ENCODE peak calls at places on chromosomes 12 and 14, in seven cellular contexts. I is MM.1S, P is A549, F is AG04450, C is PC-3, A is brain microvascular endothelial cell, Q is testis. S is an unnamed sample.

GRCh38 chr14:75022655-75023054 is 19.9 kb downstream of the EIF2B2 start:
- DNase-seq in I (no peak), P (peak), F (no peak), C (peak), A (no peak), Q (no peak), S (no peak)

GRCh38 chr14:60153996-60154395 is 11.2 kb downstream of the DHRS7 start:
- DNase-seq in I (no peak), P (no peak), F (no peak), C (no peak), A (no peak), Q (no peak), S (no peak)

GRCh38 chr12:83256581-83256980 is 569.9 kb downstream of the TMTC2 start:
- DNase-seq in I (no peak), P (no peak), F (no peak), C (no peak), A (no peak), Q (no peak), S (no peak)

GRCh38 chr12:96194901-96195844 is 998 bp downstream of the ELK3 start:
- DNase-seq in I (peak), P (peak), F (peak), C (peak), A (peak), Q (peak), S (peak)

GRCh38 chr14:22657861-22658260 is 13.7 kb upstream of the OR6J1 start:
- DNase-seq in I (peak), P (no peak), F (no peak), C (peak), A (peak), Q (no peak), S (peak)

GRCh38 chr12:90905691-90906370 is 49.1 kb downstream of the CCER1 start:
- DNase-seq in I (no peak), P (no peak), F (no peak), C (peak), A (no peak), Q (no peak), S (no peak)

GRCh38 chr12:123957191-123957590 is 15.4 kb downstream of the CCDC92 start:
- DNase-seq in I (no peak), P (no peak), F (no peak), C (no peak), A (no peak), Q (no peak), S (no peak)

GRCh38 chr14:55138091-55138490 is 9.0 kb downstream of the LGALS3 start:
- DNase-seq in I (no peak), P (no peak), F (no peak), C (peak), A (no peak), Q (no peak), S (no peak)

GRCh38 chr12:2751686-2752085 is 43.1 kb upstream of the FKBP4 start:
- DNase-seq in I (no peak), P (no peak), F (no peak), C (no peak), A (no peak), Q (no peak), S (no peak)

GRCh38 chr12:5466521-5466960 is 34.6 kb downstream of the NTF3 start:
- DNase-seq in I (no peak), P (no peak), F (no peak), C (no peak), A (no peak), Q (no peak), S (no peak)

GRCh38 chr14:54627718-54628345 is 60.9 kb downstream of the SAMD4A start:
- DNase-seq in I (peak), P (no peak), F (no peak), C (no peak), A (peak), Q (peak), S (peak)

GRCh38 chr12:27521066-27521465 is 2.9 kb upstream of the PPFIBP1 start:
- DNase-seq in I (no peak), P (no peak), F (no peak), C (no peak), A (no peak), Q (peak), S (no peak)

GRCh38 chr12:29547151-29547561 is 49.7 kb upstream of the OVCH1 start:
- DNase-seq in I (no peak), P (no peak), F (peak), C (peak), A (no peak), Q (no peak), S (no peak)

GRCh38 chr12:6638305-6638704 is 2.5 kb upstream of the LPAR5 start:
- DNase-seq in I (no peak), P (no peak), F (no peak), C (no peak), A (no peak), Q (no peak), S (no peak)

GRCh38 chr14:75279153-75279738 is 618 bp downstream of the FOS start:
- DNase-seq in I (no peak), P (no peak), F (no peak), C (no peak), A (peak), Q (peak), S (no peak)

GRCh38 chr14:91414475-91415342 is 2.9 kb downstream of the CCDC88C start:
- DNase-seq in I (no peak), P (no peak), F (no peak), C (no peak), A (no peak), Q (no peak), S (no peak)

GRCh38 chr14:90871605-90872233 is 55.5 kb upstream of the TTC7B start:
- DNase-seq in I (no peak), P (no peak), F (no peak), C (peak), A (no peak), Q (no peak), S (peak)

GRCh38 chr12:70383886-70384285 is 17.8 kb downstream of the KCNMB4 start:
- DNase-seq in I (no peak), P (no peak), F (no peak), C (no peak), A (no peak), Q (no peak), S (no peak)

GRCh38 chr12:56115329-56115728 is 1.1 kb upstream of the RPL41 start:
- DNase-seq in I (no peak), P (no peak), F (no peak), C (peak), A (peak), Q (no peak), S (no peak)

GRCh38 chr12:112023759-112024396 is 10.7 kb downstream of the ERP29 start:
- DNase-seq in I (no peak), P (no peak), F (no peak), C (no peak), A (no peak), Q (no peak), S (no peak)

GRCh38 chr14:102500190-102500661 is 9.3 kb downstream of the ANKRD9 start:
- DNase-seq in I (no peak), P (no peak), F (no peak), C (no peak), A (peak), Q (peak), S (peak)

GRCh38 chr12:47997321-47997720 is 7.0 kb downstream of the COL2A1 start:
- DNase-seq in I (no peak), P (no peak), F (no peak), C (peak), A (no peak), Q (no peak), S (no peak)

GRCh38 chr12:1171657-1172056 is 180.6 kb downstream of the ERC1 start:
- DNase-seq in I (no peak), P (no peak), F (no peak), C (no peak), A (no peak), Q (no peak), S (no peak)

GRCh38 chr14:23530360-23531055 is 21.1 kb downstream of the ZFHX2 start:
- DNase-seq in I (no peak), P (no peak), F (no peak), C (no peak), A (no peak), Q (no peak), S (no peak)

GRCh38 chr14:105480807-105481801 is 5.6 kb upstream of the CRIP1 start:
- DNase-seq in I (peak), P (peak), F (peak), C (peak), A (peak), Q (peak), S (peak)

GRCh38 chr14:105482486-105483110 is 4.1 kb upstream of the CRIP1 start:
- DNase-seq in I (no peak), P (no peak), F (no peak), C (no peak), A (no peak), Q (no peak), S (no peak)

GRCh38 chr14:105483300-105484068 is 3.2 kb upstream of the CRIP1 start:
- DNase-seq in I (no peak), P (no peak), F (no peak), C (peak), A (no peak), Q (no peak), S (no peak)

GRCh38 chr14:105480165-105480564 is 5.5 kb downstream of the CRIP2 start:
- DNase-seq in I (no peak), P (no peak), F (no peak), C (no peak), A (no peak), Q (no peak), S (no peak)

DNA sequence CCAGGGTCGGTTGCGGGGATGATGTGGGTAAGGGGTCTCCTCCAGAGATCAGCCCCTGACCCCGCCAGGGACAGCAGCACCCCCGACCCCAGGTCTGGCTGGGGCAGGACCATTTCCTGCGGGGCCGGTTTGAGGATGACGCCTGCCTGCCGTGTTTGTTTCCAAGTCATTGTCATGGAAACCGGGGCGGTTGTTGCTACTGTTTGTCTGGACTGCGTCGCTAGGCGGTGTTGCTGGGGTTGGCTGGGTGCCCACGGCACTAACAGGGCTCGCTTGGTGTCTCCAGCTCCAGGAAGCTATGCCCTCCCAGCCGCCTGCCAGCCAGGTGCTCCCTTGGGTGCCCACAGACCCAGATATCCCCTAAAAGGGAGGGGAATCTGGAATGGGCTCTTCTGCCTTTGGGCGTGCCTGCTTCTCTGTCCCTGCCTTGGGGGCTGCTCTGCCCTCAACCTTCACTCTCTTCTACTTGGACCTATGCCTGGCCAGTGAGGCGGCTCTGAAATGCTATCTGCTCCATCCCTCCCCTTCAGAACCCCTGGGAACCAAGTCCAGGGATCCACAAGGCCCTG is 4.7 kb upstream of the CRIP1 start:
- DNase-seq in I (peak), P (peak), F (peak), C (peak), A (peak), Q (peak), S (peak)
- H3K4me3 ChIP-seq in I (no peak), P (peak), F (peak), C (peak), A (peak), Q (peak), S (peak)

DNA sequence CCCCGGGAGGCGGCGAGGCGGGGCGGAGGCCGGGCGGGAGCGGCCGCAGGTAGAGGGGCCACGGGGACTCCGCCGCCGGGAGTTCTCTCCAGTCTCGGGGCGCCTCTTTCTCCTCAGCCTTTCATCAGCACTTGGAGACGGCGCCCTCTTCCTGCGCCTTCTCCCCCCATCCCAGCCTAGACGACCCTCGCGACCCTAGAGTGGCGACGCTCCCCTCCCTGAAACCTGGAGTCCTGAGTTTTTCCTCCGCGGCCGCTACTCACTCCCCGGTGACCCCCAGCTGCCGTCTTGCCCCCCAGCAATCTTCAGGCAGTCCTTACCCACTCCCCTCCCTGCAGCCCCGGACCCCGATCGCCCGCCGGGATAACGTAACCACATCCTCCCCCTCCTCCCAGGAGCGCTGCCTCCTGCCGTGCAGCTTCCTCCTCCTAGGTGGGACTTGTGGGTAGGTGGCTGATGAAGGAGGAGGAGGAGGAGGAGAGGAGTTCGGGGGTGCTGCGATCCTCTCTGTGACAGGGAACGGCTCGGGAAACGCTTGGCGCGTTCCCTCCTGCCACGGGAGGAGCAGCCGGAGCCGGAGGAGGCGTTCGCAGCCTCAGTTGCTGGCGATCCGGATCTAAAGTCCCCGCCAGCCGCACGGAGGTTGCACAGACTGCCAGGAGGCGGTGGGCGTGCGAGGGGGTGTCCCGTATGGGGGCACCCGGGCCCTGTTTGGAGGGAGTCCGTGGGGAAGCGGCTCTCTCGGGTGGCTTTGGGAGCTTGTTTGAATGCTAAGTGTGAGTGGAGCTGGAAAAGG is 889 bp downstream of the PLEKHA5 start:
- DNase-seq in I (no peak), P (peak), F (no peak), C (peak), A (no peak), Q (peak), S (no peak)
- TF ChIP-seq CTCF in I (no peak), P (no peak), F (no peak), C (no peak), A (peak), Q (no peak), S (no peak)

GRCh38 chr14:53042480-53042879 is 91.6 kb upstream of the FERMT2 start:
- DNase-seq in I (no peak), P (no peak), F (no peak), C (no peak), A (peak), Q (no peak), S (no peak)
- H3K4me3 ChIP-seq in I (no peak), P (no peak), F (peak), C (no peak), A (no peak), Q (no peak), S (no peak)

GRCh38 chr12:93020998-93021597 is 92.0 kb upstream of the EEA1 start:
- DNase-seq in I (no peak), P (no peak), F (no peak), C (no peak), A (no peak), Q (no peak), S (no peak)

GRCh38 chr12:93022603-93023340 is 93.7 kb upstream of the EEA1 start:
- DNase-seq in I (no peak), P (no peak), F (no peak), C (no peak), A (peak), Q (no peak), S (no peak)

GRCh38 chr12:93020225-93020997 is 91.3 kb upstream of the EEA1 start:
- DNase-seq in I (no peak), P (no peak), F (no peak), C (peak), A (no peak), Q (no peak), S (no peak)

GRCh38 chr12:93029091-93029490 is 100.0 kb upstream of the EEA1 start:
- DNase-seq in I (no peak), P (no peak), F (no peak), C (no peak), A (no peak), Q (no peak), S (no peak)

GRCh38 chr12:93025145-93026103 is 96.3 kb upstream of the EEA1 start:
- DNase-seq in I (peak), P (peak), F (peak), C (peak), A (peak), Q (no peak), S (peak)
- TF ChIP-seq CTCF in I (peak), P (peak), F (peak), C (peak), A (peak), Q (peak), S (peak)

DNA sequence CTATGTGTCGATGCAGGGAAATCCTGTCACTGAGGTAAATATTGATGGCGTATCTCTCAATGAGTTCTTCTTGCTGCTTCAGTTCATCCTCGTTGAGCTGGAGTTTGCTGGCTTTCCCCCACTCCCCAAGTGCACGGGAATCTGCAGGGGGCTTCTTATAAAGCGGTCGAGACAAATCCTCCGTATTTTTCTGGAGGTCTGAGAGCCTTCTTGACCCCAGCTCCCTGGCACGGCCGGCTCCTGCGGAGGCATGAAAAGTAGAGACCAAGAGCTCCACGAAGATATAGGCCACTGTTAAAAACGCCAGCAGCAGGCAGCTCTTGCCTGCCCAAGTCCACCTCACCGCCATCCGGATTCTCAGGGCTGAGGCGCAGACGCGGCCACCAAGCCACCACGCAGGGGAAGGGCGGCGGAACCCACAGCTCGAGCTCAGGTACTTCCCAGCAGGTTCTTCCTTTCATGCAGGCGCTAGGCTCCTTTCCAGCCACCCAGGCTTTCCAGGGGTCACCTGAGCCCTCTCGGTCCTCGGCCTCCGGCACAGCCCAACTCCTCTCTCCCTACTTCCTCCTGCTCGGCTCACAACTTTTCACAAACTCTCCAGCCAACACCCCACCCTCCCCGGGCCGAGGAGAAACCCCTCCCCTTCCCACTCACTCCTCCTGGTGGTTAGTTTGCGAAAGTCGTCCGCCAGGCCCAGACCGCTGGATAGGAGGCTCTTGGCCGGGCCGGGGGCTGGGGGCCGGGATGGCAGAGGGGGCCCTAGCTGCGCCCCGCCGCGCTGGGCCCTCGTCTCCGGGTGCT is at the start of gene GALNT4:
- DNase-seq in I (peak), P (peak), F (peak), C (peak), A (peak), Q (peak), S (peak)
- H3K4me3 ChIP-seq in I (peak), P (peak), F (peak), C (peak), A (peak), Q (peak), S (peak)

DNA sequence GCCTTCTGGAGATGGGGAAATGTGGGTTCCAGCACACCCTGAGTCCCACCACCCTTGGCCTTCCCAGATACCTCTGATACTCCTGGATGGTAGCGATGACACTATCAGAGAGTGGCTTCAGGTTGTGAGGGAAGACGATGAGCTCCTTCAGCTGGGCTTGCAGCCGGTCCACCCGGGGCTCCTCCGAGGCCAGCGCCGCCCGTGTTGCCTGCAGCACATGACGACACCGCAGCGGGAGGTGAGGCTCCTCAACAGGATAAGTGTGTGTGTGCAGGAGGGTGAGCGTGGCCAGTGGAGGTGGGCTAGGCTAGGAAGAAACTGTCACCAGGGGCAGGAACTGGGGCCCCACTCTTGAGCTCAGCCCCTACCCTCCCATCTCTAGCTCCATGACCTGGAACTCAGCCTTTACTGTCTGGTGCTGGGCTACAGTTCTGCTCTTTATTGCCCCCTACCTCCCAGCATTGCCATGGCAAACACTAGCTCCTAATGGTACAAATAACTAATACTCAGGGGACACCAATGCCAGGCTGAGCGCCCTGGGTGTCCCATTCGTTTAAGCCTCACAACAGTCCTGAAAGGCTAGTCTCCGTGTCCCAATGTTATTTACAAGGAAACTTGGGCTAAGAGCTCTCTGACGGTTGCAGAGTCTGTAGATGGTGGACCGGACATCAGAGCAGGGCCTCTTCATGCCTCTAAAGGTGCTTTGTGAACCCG is 64.1 kb downstream of the SYNE3 start:
- DNase-seq in I (peak), P (peak), F (no peak), C (peak), A (peak), Q (no peak), S (no peak)
- TF ChIP-seq CTCF in I (peak), P (peak), F (peak), C (peak), A (peak), Q (peak), S (peak)

GRCh38 chr14:36513451-36514277 is 6.4 kb downstream of the NKX2-1 start:
- DNase-seq in I (no peak), P (no peak), F (no peak), C (no peak), A (no peak), Q (no peak), S (no peak)
- H3K4me3 ChIP-seq in I (no peak), P (no peak), F (no peak), C (no peak), A (no peak), Q (no peak), S (no peak)

DNA sequence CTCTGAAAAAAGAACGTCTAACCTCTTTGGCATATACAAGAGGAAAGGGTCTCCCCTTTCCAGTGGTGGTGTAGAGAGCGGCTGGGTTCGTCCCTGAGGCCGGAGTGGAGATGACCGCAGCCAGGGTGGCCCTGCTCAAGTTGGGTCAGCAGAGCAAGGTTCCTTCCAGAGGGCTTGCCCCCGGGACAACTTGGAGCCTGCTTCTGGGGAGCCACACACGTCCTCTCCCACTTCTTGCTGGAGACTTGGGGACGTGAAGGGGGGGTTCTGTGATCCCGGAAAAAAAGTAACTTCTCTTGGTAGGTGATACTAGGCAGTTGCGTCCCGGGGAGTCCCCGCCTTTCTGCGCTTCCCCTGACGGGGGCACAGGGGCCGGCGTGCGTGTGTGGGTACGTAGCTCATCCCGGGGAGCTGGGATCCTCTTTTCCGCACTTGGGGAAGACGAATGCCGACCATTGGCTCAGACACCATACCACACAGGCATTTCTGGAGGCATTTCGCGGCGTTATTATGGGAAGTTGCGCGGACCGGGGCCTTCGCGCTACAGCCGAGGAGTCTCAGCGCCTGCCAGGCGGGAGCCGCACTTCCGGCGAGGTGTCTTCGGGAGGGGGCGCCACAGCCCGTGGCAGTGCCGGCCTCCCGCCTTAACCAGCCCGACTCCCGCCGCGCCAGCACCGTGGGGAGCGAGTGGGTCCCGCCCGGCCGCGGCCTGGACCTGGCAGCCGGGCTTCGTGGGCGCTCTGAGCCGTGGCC is 14.8 kb upstream of the PAX9 start:
- DNase-seq in I (no peak), P (no peak), F (no peak), C (no peak), A (no peak), Q (peak), S (no peak)
- TF ChIP-seq CTCF in I (no peak), P (no peak), F (no peak), C (no peak), A (no peak), Q (no peak), S (no peak)

S was measured in HFF-Myc.